ENCODE peak calls at places on chromosomes 7 and 10, in five cellular contexts. H, A, V, Q and L are unnamed samples.
A peak's percentile ranks its signal among the peaks of the same experiment; 100 is the strongest.

GRCh38 chr10:130434446-130435385 is 298.5 kb downstream of the GLRX3 start:
- DNase-seq in H (no peak), A (peak; percentile 25), V (no peak), Q (no peak), L (no peak)

GRCh38 chr7:119175916-119176627 is 951.6 kb downstream of the ANKRD7 start:
- DNase-seq in H (no peak), A (peak; percentile 61), V (no peak), Q (no peak), L (peak; percentile 1)

GRCh38 chr7:24842449-24843241 is 85.4 kb upstream of the GSDME start:
- DNase-seq in H (no peak), A (no peak), V (no peak), Q (no peak), L (no peak)

GRCh38 chr10:61463035-61463909 is 10.1 kb upstream of the TMEM26 start:
- DNase-seq in H (no peak), A (no peak), V (no peak), Q (no peak), L (no peak)

GRCh38 chr10:132534348-132535064 is 3.1 kb upstream of the INPP5A start:
- DNase-seq in H (no peak), A (no peak), V (no peak), Q (no peak), L (no peak)

GRCh38 chr10:77898323-77899079 is 28.1 kb downstream of the DLG5 start:
- DNase-seq in H (no peak), A (no peak), V (no peak), Q (no peak), L (no peak)

GRCh38 chr10:79266543-79267312 is 80.5 kb upstream of the PPIF start:
- DNase-seq in H (no peak), A (peak; percentile 77), V (no peak), Q (peak; percentile 90), L (peak; percentile 81)

GRCh38 chr10:59807629-59808620 is 54.7 kb upstream of the MRLN start:
- DNase-seq in H (no peak), A (no peak), V (no peak), Q (no peak), L (no peak)

GRCh38 chr7:22201182-22201880 is 155.6 kb downstream of the RAPGEF5 start:
- DNase-seq in H (no peak), A (no peak), V (no peak), Q (no peak), L (no peak)

GRCh38 chr7:43569424-43569823 is 13.5 kb upstream of the STK17A start:
- DNase-seq in H (no peak), A (no peak), V (no peak), Q (peak; percentile 37), L (no peak)

GRCh38 chr10:2464476-2464875 is 602.9 kb upstream of the PFKP start:
- DNase-seq in H (no peak), A (no peak), V (no peak), Q (no peak), L (no peak)

GRCh38 chr10:101683226-101683625 is 11.7 kb downstream of the FBXW4 start:
- DNase-seq in H (no peak), A (no peak), V (no peak), Q (no peak), L (no peak)

GRCh38 chr10:35794703-35795102 is 152.6 kb upstream of the FZD8 start:
- DNase-seq in H (no peak), A (no peak), V (no peak), Q (no peak), L (no peak)

GRCh38 chr10:97612386-97612785 is 20.9 kb downstream of the MORN4 start:
- DNase-seq in H (no peak), A (no peak), V (no peak), Q (no peak), L (no peak)

GRCh38 chr7:148819697-148820332 is 64.3 kb downstream of the EZH2 start:
- DNase-seq in H (no peak), A (no peak), V (no peak), Q (no peak), L (no peak)

GRCh38 chr7:100488333-100489095 is 4.8 kb downstream of the NYAP1 start:
- DNase-seq in H (no peak), A (no peak), V (no peak), Q (no peak), L (no peak)

GRCh38 chr7:80154656-80155325 is 20.2 kb downstream of the GNAI1 start:
- DNase-seq in H (no peak), A (no peak), V (no peak), Q (no peak), L (no peak)

GRCh38 chr7:42237162-42237821 is at the start of gene GLI3:
- DNase-seq in H (peak; percentile 32), A (peak; percentile 80), V (peak; percentile 33), Q (peak; percentile 68), L (no peak)

GRCh38 chr10:44765299-44765698 is 145.8 kb upstream of the TMEM72 start:
- DNase-seq in H (no peak), A (no peak), V (no peak), Q (no peak), L (no peak)

GRCh38 chr7:33774762-33775523 is 130.4 kb upstream of the BMPER start:
- DNase-seq in H (no peak), A (peak; percentile 47), V (no peak), Q (peak; percentile 23), L (no peak)

GRCh38 chr10:52019078-52019644 is 294.9 kb upstream of the DKK1 start:
- DNase-seq in H (no peak), A (no peak), V (no peak), Q (no peak), L (no peak)

GRCh38 chr7:50153141-50153540 is 60.1 kb upstream of the ZPBP start:
- DNase-seq in H (no peak), A (no peak), V (no peak), Q (no peak), L (no peak)

GRCh38 chr10:30184397-30185033 is 125.1 kb upstream of the JCAD start:
- DNase-seq in H (no peak), A (no peak), V (no peak), Q (no peak), L (no peak)

GRCh38 chr7:137878333-137878961 is 31.7 kb upstream of the DGKI start:
- DNase-seq in H (no peak), A (peak; percentile 68), V (no peak), Q (no peak), L (no peak)

GRCh38 chr7:10122573-10123100 is 851.0 kb upstream of the PHF14 start:
- DNase-seq in H (no peak), A (no peak), V (no peak), Q (no peak), L (no peak)

GRCh38 chr10:104795411-104795810 is 154.3 kb downstream of the SORCS3 start:
- DNase-seq in H (no peak), A (no peak), V (no peak), Q (no peak), L (no peak)

GRCh38 chr10:79012567-79012966 is 56.2 kb upstream of the ZMIZ1 start:
- DNase-seq in H (no peak), A (no peak), V (no peak), Q (no peak), L (no peak)

GRCh38 chr7:156420496-156420895 is 220.1 kb upstream of the RNF32 start:
- DNase-seq in H (no peak), A (no peak), V (no peak), Q (no peak), L (no peak)

GRCh38 chr10:91096263-91096662 is 124.2 kb upstream of the PCGF5 start:
- DNase-seq in H (no peak), A (no peak), V (no peak), Q (no peak), L (no peak)

GRCh38 chr7:137844690-137845425 is 1.9 kb downstream of the DGKI start:
- DNase-seq in H (no peak), A (no peak), V (no peak), Q (no peak), L (no peak)

GRCh38 chr7:130951303-130951975 is 217.4 kb upstream of the KLF14 start:
- DNase-seq in H (no peak), A (no peak), V (no peak), Q (no peak), L (no peak)

GRCh38 chr10:104580321-104580720 is 60.8 kb upstream of the SORCS3 start:
- DNase-seq in H (no peak), A (no peak), V (no peak), Q (no peak), L (no peak)

GRCh38 chr10:93068411-93069244 is 5.1 kb upstream of the CYP26A1 start:
- DNase-seq in H (peak; percentile 26), A (no peak), V (no peak), Q (no peak), L (no peak)

GRCh38 chr10:5961405-5962100 is 15.8 kb downstream of the IL15RA start:
- DNase-seq in H (no peak), A (peak; percentile 41), V (no peak), Q (no peak), L (no peak)

GRCh38 chr10:45569471-45569870 is 103.1 kb downstream of the ZFAND4 start:
- DNase-seq in H (no peak), A (no peak), V (no peak), Q (no peak), L (no peak)

GRCh38 chr10:34282186-34282585 is 532.9 kb downstream of the PARD3 start:
- DNase-seq in H (no peak), A (no peak), V (no peak), Q (no peak), L (no peak)